ENCODE peak calls at places on chromosomes 5 and 9, in seven cellular contexts. N, O, B, Y, E, M and X are unnamed samples.

GRCh38 chr9:106420511-106420944 is 442.4 kb upstream of the ZNF462 start:
- DNase-seq in O (no peak), M (no peak), B (peak), E (no peak), N (no peak), Y (no peak), X (no peak)

GRCh38 chr9:128118971-128119665 is 8.4 kb downstream of the PTGES2 start:
- DNase-seq in E (no peak), N (no peak), O (no peak), M (no peak), B (no peak), Y (peak), X (no peak)

GRCh38 chr9:35481347-35481975 is 8.4 kb upstream of the RUSC2 start:
- DNase-seq in E (no peak), Y (peak), M (peak), B (peak), O (peak), N (peak), X (peak)

GRCh38 chr9:114363424-114363823 is 24.4 kb downstream of the AKNA start:
- DNase-seq in O (no peak), M (no peak), B (no peak), Y (no peak), N (no peak), E (no peak), X (no peak)

GRCh38 chr9:113654605-113655193 is 191.2 kb downstream of the RGS3 start:
- DNase-seq in B (no peak), E (no peak), M (no peak), N (peak), Y (no peak), O (no peak), X (peak)

GRCh38 chr5:115274584-115274983 is 11.9 kb upstream of the PGGT1B start:
- DNase-seq in E (no peak), N (no peak), M (no peak), Y (no peak), B (no peak), O (no peak), X (no peak)

GRCh38 chr9:94056442-94056974 is 27.8 kb upstream of the PTPDC1 start:
- DNase-seq in O (peak), Y (no peak), N (peak), M (peak), E (peak), B (peak), X (peak)

GRCh38 chr5:68661237-68661636 is 432.6 kb upstream of the SLC30A5 start:
- DNase-seq in E (no peak), M (peak), B (no peak), Y (peak), N (peak), O (peak), X (peak)

GRCh38 chr5:82019342-82020138 is 47.7 kb downstream of the ATG10 start:
- DNase-seq in M (no peak), Y (no peak), E (no peak), N (no peak), B (no peak), O (no peak), X (no peak)

GRCh38 chr5:399296-400281 is 43.4 kb upstream of the EXOC3 start:
- DNase-seq in O (peak), M (peak), N (peak), E (peak), B (peak), Y (peak), X (peak)

GRCh38 chr5:39194466-39195136 is 24.8 kb downstream of the FYB1 start:
- DNase-seq in M (peak), E (peak), Y (no peak), N (peak), O (peak), B (peak), X (peak)

GRCh38 chr5:113989278-113989912 is 372.5 kb upstream of the KCNN2 start:
- DNase-seq in M (no peak), N (no peak), O (no peak), B (no peak), E (no peak), Y (no peak), X (no peak)

GRCh38 chr5:158727108-158727507 is 372.6 kb downstream of the EBF1 start:
- DNase-seq in E (no peak), M (peak), N (no peak), O (no peak), Y (no peak), B (peak), X (no peak)

GRCh38 chr5:61765471-61765870 is 433.4 kb downstream of the ZSWIM6 start:
- DNase-seq in Y (no peak), M (no peak), N (no peak), B (no peak), O (no peak), E (no peak), X (no peak)

GRCh38 chr9:134372621-134373267 is 46.5 kb downstream of the RXRA start:
- DNase-seq in E (no peak), M (no peak), N (no peak), O (no peak), Y (no peak), B (peak), X (peak)

GRCh38 chr9:134294228-134295071 is 31.8 kb upstream of the RXRA start:
- DNase-seq in O (no peak), N (no peak), Y (peak), E (no peak), M (peak), B (no peak), X (no peak)

DNA sequence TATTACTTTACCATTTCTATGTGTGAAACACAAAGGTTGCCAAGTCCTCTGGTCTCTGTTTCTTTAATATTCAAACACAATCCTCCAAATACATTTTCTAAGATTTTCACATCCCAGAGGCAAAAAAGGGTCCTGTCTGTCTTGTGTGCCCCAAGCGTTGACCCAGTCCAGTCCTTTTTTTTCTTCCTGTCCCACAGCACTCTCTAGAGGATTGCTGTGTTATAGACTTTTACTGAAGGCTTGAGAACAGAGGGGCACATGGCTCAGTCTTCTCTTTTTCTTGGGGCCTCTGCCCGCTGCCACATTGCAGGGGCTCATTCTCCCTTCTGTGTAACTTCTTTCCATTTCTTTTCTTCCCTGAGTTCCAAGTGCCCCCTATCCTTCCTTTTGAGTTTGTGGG is 78.6 kb upstream of the SLC28A3 start:
- DNase-seq in Y (no peak), E (no peak), O (no peak), B (no peak), N (peak), M (peak), X (peak)
- TF ChIP-seq CTCF in Y (no peak), E (peak), O (peak), B (no peak), N (peak), M (peak), X (no peak)

GRCh38 chr9:108626743-108627142 is 229.0 kb downstream of the ACTL7B start:
- DNase-seq in Y (no peak), E (no peak), B (no peak), O (no peak), N (no peak), M (no peak), X (no peak)
- H3K4me3 ChIP-seq in Y (no peak), E (no peak), B (no peak), O (no peak), N (no peak), M (no peak), X (no peak)

DNA sequence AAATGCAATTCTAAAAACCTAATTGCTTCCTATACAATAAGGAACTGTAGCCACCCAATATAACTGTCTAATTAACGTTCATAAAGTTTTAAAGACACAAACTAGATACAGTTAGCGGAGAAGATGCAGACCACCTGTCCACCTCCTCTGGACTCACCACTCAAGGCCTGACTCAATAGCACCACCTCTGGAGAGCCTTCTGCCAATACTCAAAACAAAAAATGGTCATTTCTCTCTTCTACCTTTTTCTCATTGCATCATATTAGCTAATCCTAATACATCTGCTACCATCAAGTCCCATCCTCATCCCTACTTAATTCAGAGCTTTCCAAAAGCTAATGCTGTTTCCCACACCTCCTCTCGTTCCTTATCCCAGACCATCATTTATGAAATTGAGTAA is 159.9 kb downstream of the MLLT3 start:
- DNase-seq in B (no peak), O (no peak), Y (no peak), M (no peak), N (no peak), E (no peak), X (no peak)
- TF ChIP-seq CTCF in B (peak), O (peak), Y (peak), M (peak), N (no peak), E (peak), X (peak)

DNA sequence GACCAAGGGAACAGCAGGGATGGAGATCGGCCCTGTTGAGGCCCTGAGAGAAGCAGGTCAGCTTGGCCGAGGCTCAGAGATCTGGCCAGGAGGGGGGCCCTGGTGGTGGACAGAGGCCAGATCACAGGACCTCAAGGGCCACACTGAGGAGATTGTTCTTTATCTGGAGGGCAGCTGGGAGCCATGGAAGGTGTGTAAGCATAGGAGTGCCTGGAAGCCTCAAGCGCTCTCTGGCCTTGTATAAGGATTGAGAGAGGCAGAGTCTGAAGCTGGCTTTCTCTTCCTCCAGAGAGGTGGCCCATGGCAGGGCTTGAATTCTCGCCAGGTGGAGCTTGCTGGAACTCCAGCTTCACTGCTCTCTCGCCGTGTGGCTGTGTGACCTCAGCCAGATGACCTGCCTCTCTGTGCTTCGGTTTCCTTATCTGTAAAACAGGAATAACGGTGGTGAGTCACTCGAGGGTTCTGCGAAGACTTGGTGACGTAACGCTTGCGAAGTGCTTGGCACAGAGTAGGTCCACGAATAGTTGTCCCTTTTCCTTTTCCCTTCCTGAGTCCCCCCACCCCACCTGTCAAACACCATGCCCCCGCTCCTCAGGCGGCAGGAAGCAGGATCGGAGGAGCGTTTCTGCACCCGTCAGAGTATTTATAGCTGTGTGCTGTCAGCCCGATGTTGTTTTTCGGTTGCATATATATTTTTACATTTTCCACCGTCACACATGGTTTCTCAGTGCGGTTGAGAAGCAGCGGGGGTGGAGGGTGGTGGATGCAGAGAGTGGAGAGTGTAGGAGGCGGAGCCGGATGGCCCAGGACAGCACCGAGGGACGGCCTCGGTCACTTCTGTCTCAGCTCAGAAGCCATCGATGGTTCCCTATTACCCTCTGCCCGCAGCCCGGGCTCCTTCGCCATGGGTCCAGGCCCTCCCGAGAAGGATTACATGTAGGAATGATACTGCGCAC is 17.0 kb upstream of the CRB2 start:
- DNase-seq in E (no peak), N (peak), M (peak), Y (no peak), O (no peak), B (peak), X (peak)
- H3K4me3 ChIP-seq in E (no peak), N (no peak), M (no peak), Y (no peak), O (no peak), B (no peak), X (no peak)

GRCh38 chr9:75067894-75068293 is 20.1 kb downstream of the NMRK1 start:
- DNase-seq in E (no peak), O (no peak), B (no peak), M (no peak), Y (no peak), N (no peak), X (no peak)
- TF ChIP-seq CTCF in E (no peak), O (no peak), B (no peak), M (no peak), Y (no peak), N (no peak), X (no peak)